ENCODE peak calls at places on chromosomes 5 and 9, in seven cellular contexts. G is GM10248, T is foreskin fibroblast, K is choroid plexus epithelial cell, A is fibroblast of the aortic adventitia, C is neural progenitor cell, F is suprapubic skin. E is an unnamed sample.

GRCh38 chr5:168752416-168753190 is 173.4 kb upstream of the PANK3 start:
- DNase-seq in A (no peak), F (peak; percentile 64), T (no peak), G (no peak), K (no peak), C (no peak), E (no peak)

GRCh38 chr9:120100595-120100994 is 479.4 kb downstream of the CDK5RAP2 start:
- DNase-seq in F (no peak), A (no peak), T (no peak), G (no peak), K (no peak), C (no peak), E (no peak)

GRCh38 chr5:93192107-93192506 is 388.9 kb downstream of the NR2F1-AS1 start:
- DNase-seq in T (peak; percentile 85), F (no peak), G (no peak), A (peak; percentile 77), K (peak; percentile 88), C (no peak), E (no peak)

GRCh38 chr5:74934949-74935751 is 69.0 kb upstream of the FAM169A start:
- DNase-seq in T (peak; percentile 89), C (peak; percentile 64), F (no peak), K (peak; percentile 70), A (peak; percentile 33), G (no peak), E (no peak)

GRCh38 chr5:17118631-17119030 is 98.8 kb upstream of the BASP1 start:
- DNase-seq in C (no peak), F (no peak), A (peak; percentile 83), T (peak; percentile 96), G (peak; percentile 18), K (peak; percentile 95), E (no peak)

GRCh38 chr5:172713113-172713808 is 57.7 kb downstream of the DUSP1 start:
- DNase-seq in G (peak; percentile 78), F (no peak), T (peak; percentile 62), C (peak; percentile 66), A (no peak), K (peak; percentile 38), E (peak; percentile 81)

GRCh38 chr9:17204611-17205165 is 69.8 kb downstream of the CNTLN start:
- DNase-seq in A (no peak), F (no peak), C (peak; percentile 79), G (no peak), K (no peak), T (no peak), E (no peak)

GRCh38 chr5:59893436-59894227 is at the start of gene PDE4D:
- DNase-seq in C (peak; percentile 94), A (peak; percentile 47), K (peak; percentile 65), G (peak; percentile 26), F (peak; percentile 78), T (peak; percentile 86), E (peak; percentile 76)

GRCh38 chr5:163760498-163760897 is 255.1 kb downstream of the MAT2B start:
- DNase-seq in G (no peak), C (no peak), T (peak; percentile 81), A (peak; percentile 99), K (peak; percentile 99), F (no peak), E (no peak)

GRCh38 chr5:172383231-172383802 is 71.0 kb downstream of the SH3PXD2B start:
- DNase-seq in T (peak; percentile 45), F (no peak), G (no peak), C (no peak), K (peak; percentile 51), A (peak; percentile 74), E (no peak)

GRCh38 chr5:145101246-145101645 is 733.9 kb downstream of the PRELID2 start:
- DNase-seq in F (no peak), K (no peak), A (no peak), T (no peak), C (peak; percentile 20), G (no peak), E (no peak)

GRCh38 chr5:112948455-112948854 is 26.4 kb upstream of the REEP5 start:
- DNase-seq in C (no peak), F (no peak), G (no peak), A (peak; percentile 9), K (no peak), T (no peak), E (no peak)

GRCh38 chr5:3891118-3891517 is 295.5 kb downstream of the IRX1 start:
- DNase-seq in F (no peak), G (no peak), T (no peak), A (no peak), K (no peak), C (no peak), E (no peak)

GRCh38 chr5:139271201-139272027 is 22.1 kb upstream of the MATR3 start:
- DNase-seq in K (peak; percentile 86), F (no peak), C (no peak), T (peak; percentile 84), A (peak; percentile 94), G (no peak), E (no peak)
- TF ChIP-seq CTCF in K (no peak), F (no peak), C (no peak), T (no peak), A (peak; percentile 10), G (no peak), E (no peak)

GRCh38 chr9:33498387-33498786 is 24.7 kb upstream of the NOL6 start:
- DNase-seq in K (peak; percentile 34), C (no peak), A (peak; percentile 46), T (no peak), G (no peak), F (no peak), E (no peak)
- TF ChIP-seq CTCF in K (no peak), C (peak; percentile 29), A (peak; percentile 36), T (no peak), G (peak; percentile 19), F (no peak), E (peak; percentile 35)

GRCh38 chr9:127369428-127369827 is 27.5 kb upstream of the SLC2A8 start:
- DNase-seq in F (peak; percentile 53), T (no peak), G (no peak), K (no peak), C (no peak), A (no peak), E (no peak)

GRCh38 chr9:127370147-127370579 is 26.8 kb upstream of the SLC2A8 start:
- DNase-seq in A (no peak), T (no peak), G (no peak), C (no peak), F (peak; percentile 45), K (no peak), E (no peak)

GRCh38 chr9:127366594-127366993 is 30.4 kb upstream of the SLC2A8 start:
- DNase-seq in G (no peak), C (no peak), T (no peak), F (peak; percentile 49), K (no peak), A (no peak), E (no peak)

GRCh38 chr9:127368852-127369402 is 28.0 kb upstream of the SLC2A8 start:
- DNase-seq in T (no peak), C (no peak), A (no peak), F (no peak), K (no peak), G (no peak), E (no peak)

DNA sequence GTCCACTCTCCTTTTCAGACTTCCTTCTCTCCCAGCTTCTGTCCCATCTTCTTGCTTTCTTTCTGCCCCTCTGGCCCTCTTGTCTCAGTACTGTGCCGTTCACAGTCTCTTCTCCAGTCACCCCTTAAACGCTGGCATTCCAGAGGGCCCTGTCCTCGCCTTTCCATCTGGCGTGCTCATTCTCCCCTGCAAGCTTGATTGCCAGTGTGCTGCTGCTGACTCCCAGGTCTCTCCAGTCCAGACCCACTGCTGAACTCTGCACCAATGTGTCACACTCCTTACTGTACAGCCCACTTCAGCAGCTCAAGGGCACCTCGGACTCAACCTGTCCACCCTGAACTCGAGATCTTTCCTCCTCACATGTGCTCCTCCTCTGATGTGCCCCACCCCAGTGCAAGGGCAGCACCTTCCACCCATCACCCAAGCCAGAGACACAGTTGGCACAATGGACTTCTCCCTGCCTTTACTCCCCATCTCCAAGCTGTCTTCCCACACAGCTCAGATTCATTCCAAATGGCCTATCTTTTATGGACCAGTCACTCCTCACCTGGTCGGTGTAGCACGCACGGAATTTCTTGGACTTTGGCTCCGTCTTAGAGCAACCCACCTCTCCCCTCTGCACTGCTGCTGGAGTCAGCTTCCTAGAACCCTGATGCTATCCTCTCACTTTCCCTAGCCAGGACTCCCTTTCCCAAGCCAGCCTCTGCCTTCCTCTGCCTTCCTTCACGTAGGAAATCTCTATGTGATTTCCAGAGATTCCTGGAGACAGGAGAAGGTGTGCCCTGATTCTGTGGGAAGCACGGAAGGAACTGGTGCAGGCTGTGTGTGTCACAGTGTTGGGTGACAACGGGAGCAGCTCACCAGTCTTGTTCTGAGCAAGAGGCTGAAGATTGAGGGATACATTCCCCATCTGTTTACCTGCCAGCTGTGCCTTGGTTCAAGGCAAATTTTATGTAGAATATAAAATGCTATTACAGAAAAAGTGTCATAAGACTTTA is 26.0 kb upstream of the SLC2A8 start:
- DNase-seq in F (peak; percentile 58), A (no peak), C (no peak), T (no peak), K (no peak), G (no peak), E (no peak)
- TF ChIP-seq CTCF in F (no peak), A (no peak), C (no peak), T (no peak), K (no peak), G (no peak), E (no peak)

GRCh38 chr5:99715921-99716320 is 787.1 kb upstream of the CHD1 start:
- DNase-seq in F (no peak), C (peak; percentile 2), K (no peak), G (no peak), T (no peak), A (no peak), E (no peak)
- TF ChIP-seq CTCF in F (no peak), C (peak; percentile 22), K (no peak), G (no peak), T (no peak), A (no peak), E (peak; percentile 4)

GRCh38 chr9:112361602-112362001 is 18.3 kb upstream of the HSDL2 start:
- DNase-seq in K (peak; percentile 66), A (peak; percentile 74), C (peak; percentile 53), T (peak; percentile 71), G (peak; percentile 29), F (no peak), E (no peak)

GRCh38 chr9:112371060-112371459 is 8.8 kb upstream of the HSDL2 start:
- DNase-seq in C (no peak), T (no peak), K (no peak), A (no peak), G (no peak), F (no peak), E (no peak)

GRCh38 chr9:112367465-112367864 is 12.4 kb upstream of the HSDL2 start:
- DNase-seq in T (no peak), F (no peak), G (no peak), C (no peak), A (no peak), K (no peak), E (no peak)

GRCh38 chr9:112369817-112370216 is 10.1 kb upstream of the HSDL2 start:
- DNase-seq in G (no peak), K (no peak), F (no peak), T (no peak), C (no peak), A (no peak), E (no peak)

GRCh38 chr9:112366591-112366990 is 13.3 kb upstream of the HSDL2 start:
- DNase-seq in A (no peak), F (no peak), T (no peak), G (no peak), C (no peak), K (no peak), E (no peak)
- TF ChIP-seq CTCF in A (peak; percentile 21), F (no peak), T (no peak), G (no peak), C (peak; percentile 6), K (peak; percentile 55), E (peak; percentile 12)